ENCODE peak calls at places on chromosomes 12 and 14, in four cellular contexts. One of them, this sample, is unnamed.

GRCh38 chr14:104687601-104688504 is 1.6 kb upstream of the INF2 start:
- DNase-seq in stomach: peak; percentile 96
- DNase-seq in transverse colon: peak; percentile 93
- DNase-seq in tibial nerve: no peak
- DNase-seq in this sample: peak; percentile 84

GRCh38 chr12:42234970-42235369 is 3.1 kb downstream of the YAF2 start:
- DNase-seq in stomach: no peak
- DNase-seq in transverse colon: no peak
- DNase-seq in tibial nerve: peak; percentile 36
- DNase-seq in this sample: peak; percentile 65

GRCh38 chr12:1618489-1618888 is 10.5 kb upstream of the WNT5B start:
- DNase-seq in stomach: no peak
- DNase-seq in transverse colon: no peak
- DNase-seq in tibial nerve: no peak
- DNase-seq in this sample: no peak

GRCh38 chr14:102568115-102568614 is 24.3 kb upstream of the RCOR1 start:
- DNase-seq in stomach: peak; percentile 57
- DNase-seq in transverse colon: peak; percentile 67
- DNase-seq in tibial nerve: no peak
- DNase-seq in this sample: peak; percentile 52

GRCh38 chr14:99730876-99731351 is 46.8 kb downstream of the CYP46A1 start:
- DNase-seq in stomach: no peak
- DNase-seq in transverse colon: no peak
- DNase-seq in tibial nerve: no peak
- DNase-seq in this sample: no peak

GRCh38 chr14:105349992-105350391 is 35.4 kb downstream of the PACS2 start:
- DNase-seq in stomach: no peak
- DNase-seq in transverse colon: no peak
- DNase-seq in tibial nerve: no peak
- DNase-seq in this sample: no peak

GRCh38 chr12:127966331-127966730 is 300.6 kb upstream of the TMEM132C start:
- DNase-seq in stomach: no peak
- DNase-seq in transverse colon: no peak
- DNase-seq in tibial nerve: no peak
- DNase-seq in this sample: no peak

GRCh38 chr12:89390802-89391673 is 38.7 kb upstream of the DUSP6 start:
- DNase-seq in stomach: no peak
- DNase-seq in transverse colon: peak; percentile 24
- DNase-seq in tibial nerve: no peak
- DNase-seq in this sample: peak; percentile 90

DNA sequence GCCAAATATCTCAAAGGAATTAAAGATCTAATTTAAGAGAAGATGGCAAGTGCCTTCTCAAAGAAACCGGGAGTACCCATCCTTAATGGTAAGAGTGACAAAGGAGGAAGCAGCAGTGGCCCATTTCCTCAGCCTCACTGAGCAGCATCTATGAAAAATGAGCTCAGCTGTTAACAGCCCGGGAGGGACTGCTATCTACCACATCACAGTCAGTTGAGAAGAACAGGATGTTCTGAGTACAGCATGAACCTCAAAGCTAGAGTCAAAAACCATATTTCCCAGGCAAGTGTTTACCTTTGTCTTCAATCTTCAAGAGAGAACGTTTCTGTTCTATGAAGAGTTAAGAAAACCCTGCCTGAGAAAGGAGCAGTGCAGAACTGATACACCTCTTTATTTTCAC is 115.0 kb downstream of the BTG1 start:
- DNase-seq in stomach: peak; percentile 53
- DNase-seq in transverse colon: peak; percentile 51
- DNase-seq in tibial nerve: peak; percentile 57
- DNase-seq in this sample: no peak
- TF ChIP-seq EP300 in stomach: peak; percentile 75
- TF ChIP-seq EP300 in transverse colon: peak; percentile 98
- TF ChIP-seq EP300 in tibial nerve: peak; percentile 92
- TF ChIP-seq EP300 in this sample: no peak

GRCh38 chr12:53500776-53501614 is at the start of gene TARBP2:
- DNase-seq in stomach: peak; percentile 99
- DNase-seq in transverse colon: peak; percentile 99
- DNase-seq in tibial nerve: peak; percentile 100
- DNase-seq in this sample: peak; percentile 99

GRCh38 chr12:53499261-53500118 is at the start of gene MAP3K12:
- DNase-seq in stomach: peak; percentile 48
- DNase-seq in transverse colon: peak; percentile 68
- DNase-seq in tibial nerve: peak; percentile 68
- DNase-seq in this sample: no peak

GRCh38 chr12:53501615-53502181 is 615 bp downstream of the TARBP2 start:
- DNase-seq in stomach: no peak
- DNase-seq in transverse colon: no peak
- DNase-seq in tibial nerve: no peak
- DNase-seq in this sample: no peak

GRCh38 chr12:53498235-53498630 is 1.0 kb downstream of the MAP3K12 start:
- DNase-seq in stomach: no peak
- DNase-seq in transverse colon: no peak
- DNase-seq in tibial nerve: no peak
- DNase-seq in this sample: no peak

GRCh38 chr12:53500119-53500775 is 836 bp upstream of the TARBP2 start:
- DNase-seq in stomach: peak; percentile 50
- DNase-seq in transverse colon: peak; percentile 66
- DNase-seq in tibial nerve: peak; percentile 91
- DNase-seq in this sample: peak; percentile 44
- TF ChIP-seq EP300 in stomach: peak; percentile 3
- TF ChIP-seq EP300 in transverse colon: no peak
- TF ChIP-seq EP300 in tibial nerve: peak; percentile 96
- TF ChIP-seq EP300 in this sample: no peak

GRCh38 chr12:7103837-7104236 is 5.2 kb downstream of the C1RL start:
- DNase-seq in stomach: no peak
- DNase-seq in transverse colon: no peak
- DNase-seq in tibial nerve: no peak
- DNase-seq in this sample: no peak
- TF ChIP-seq EP300 in stomach: no peak
- TF ChIP-seq EP300 in transverse colon: no peak
- TF ChIP-seq EP300 in tibial nerve: no peak
- TF ChIP-seq EP300 in this sample: no peak

GRCh38 chr12:69583203-69583602 is 2.1 kb upstream of the CCT2 start:
- DNase-seq in stomach: no peak
- DNase-seq in transverse colon: no peak
- DNase-seq in tibial nerve: no peak
- DNase-seq in this sample: peak; percentile 24

GRCh38 chr12:69588527-69588926 is 3.3 kb downstream of the CCT2 start:
- DNase-seq in stomach: no peak
- DNase-seq in transverse colon: no peak
- DNase-seq in tibial nerve: no peak
- DNase-seq in this sample: no peak

GRCh38 chr12:69589082-69589481 is 3.8 kb downstream of the CCT2 start:
- DNase-seq in stomach: no peak
- DNase-seq in transverse colon: no peak
- DNase-seq in tibial nerve: no peak
- DNase-seq in this sample: no peak

GRCh38 chr12:69580074-69580473 is 5.2 kb upstream of the CCT2 start:
- DNase-seq in stomach: no peak
- DNase-seq in transverse colon: no peak
- DNase-seq in tibial nerve: no peak
- DNase-seq in this sample: no peak

DNA sequence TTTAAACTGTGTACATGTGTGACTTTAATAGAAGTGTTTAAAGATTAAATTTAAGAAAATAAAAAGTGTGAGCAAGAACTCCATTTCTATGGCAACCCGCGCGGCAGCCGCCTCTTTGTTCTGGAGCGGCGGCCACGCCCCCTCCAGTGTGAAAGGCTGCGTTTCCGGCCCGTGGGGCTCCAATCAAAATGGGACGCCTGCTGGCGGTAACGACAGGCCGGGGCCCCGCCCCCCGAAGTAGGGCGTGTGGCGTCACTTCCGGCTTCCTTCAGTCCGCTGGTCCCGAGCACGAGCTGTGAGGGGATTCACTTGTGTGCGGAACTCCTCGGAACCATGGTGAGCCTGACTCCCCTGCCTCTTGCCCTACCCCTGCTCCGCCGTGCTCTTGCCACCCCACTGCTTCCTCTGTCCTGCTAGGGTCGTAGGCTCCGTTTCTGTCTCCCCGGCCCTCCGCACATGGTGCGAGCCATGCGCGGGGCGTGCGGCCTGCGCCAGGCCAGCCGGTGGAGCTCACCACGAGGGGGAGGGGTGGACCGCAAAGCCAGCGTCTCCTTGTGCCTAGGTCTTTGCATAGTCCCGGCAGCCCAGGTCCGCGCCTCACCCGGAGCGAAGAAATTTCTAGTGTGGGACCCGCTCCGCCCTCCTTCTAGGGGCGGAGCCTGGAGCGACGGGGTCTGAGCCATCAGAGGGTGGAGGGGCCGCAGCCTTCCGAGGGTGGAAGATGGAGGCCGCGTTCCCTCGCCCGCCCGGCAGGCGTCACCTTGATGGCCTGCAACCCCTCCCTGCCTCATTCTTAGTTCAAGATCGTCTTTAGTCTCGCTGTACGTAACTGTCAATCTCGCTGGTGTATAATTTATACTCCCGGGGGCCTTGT is at the start of gene CCT2:
- DNase-seq in stomach: peak; percentile 98
- DNase-seq in transverse colon: peak; percentile 98
- DNase-seq in tibial nerve: peak; percentile 94
- DNase-seq in this sample: peak; percentile 90
- TF ChIP-seq EP300 in stomach: no peak
- TF ChIP-seq EP300 in transverse colon: no peak
- TF ChIP-seq EP300 in tibial nerve: peak; percentile 92
- TF ChIP-seq EP300 in this sample: peak; percentile 68

GRCh38 chr14:79162833-79163232 is 992.7 kb downstream of the NRXN3 start:
- DNase-seq in stomach: no peak
- DNase-seq in transverse colon: no peak
- DNase-seq in tibial nerve: no peak
- DNase-seq in this sample: no peak

GRCh38 chr14:79161576-79161975 is 991.4 kb downstream of the NRXN3 start:
- DNase-seq in stomach: no peak
- DNase-seq in transverse colon: no peak
- DNase-seq in tibial nerve: no peak
- DNase-seq in this sample: no peak

GRCh38 chr14:79157369-79157768 is 987.2 kb downstream of the NRXN3 start:
- DNase-seq in stomach: no peak
- DNase-seq in transverse colon: no peak
- DNase-seq in tibial nerve: no peak
- DNase-seq in this sample: no peak
- TF ChIP-seq EP300 in stomach: no peak
- TF ChIP-seq EP300 in transverse colon: no peak
- TF ChIP-seq EP300 in tibial nerve: no peak
- TF ChIP-seq EP300 in this sample: no peak